ENCODE peak calls at places on chromosome 4, in seven cellular contexts. One of them, this sample, is unnamed.

GRCh38 chr4:147334478-147334877 is 146.4 kb upstream of the EDNRA start:
- DNase-seq in activated T-helper 1 cell treated with Interleukin-2 at 50 U/mL for 16 hours: no peak
- DNase-seq in stimulated activated naive B cell treated with anti-CD40 and anti-IgM and Interleukin-4, amounts not matched to agents 10 μg/mL and 1 μg/mL and 100 μg/mL, for 72 hours: no peak
- DNase-seq in iPS-NIHi11: no peak
- DNase-seq in CD14-positive monocyte: no peak
- DNase-seq in GM13977: no peak
- DNase-seq in body of pancreas: no peak
- DNase-seq in this sample: no peak

GRCh38 chr4:8472689-8473197 is 32.2 kb downstream of the TRMT44 start:
- DNase-seq in GM13977: no peak
- DNase-seq in body of pancreas: peak
- DNase-seq in activated T-helper 1 cell treated with Interleukin-2 at 50 U/mL for 16 hours: no peak
- DNase-seq in iPS-NIHi11: no peak
- DNase-seq in CD14-positive monocyte: no peak
- DNase-seq in stimulated activated naive B cell treated with anti-CD40 and anti-IgM and Interleukin-4, amounts not matched to agents 10 μg/mL and 1 μg/mL and 100 μg/mL, for 72 hours: no peak
- DNase-seq in this sample: no peak

GRCh38 chr4:6338175-6338950 is 68.7 kb downstream of the WFS1 start:
- DNase-seq in body of pancreas: no peak
- DNase-seq in iPS-NIHi11: no peak
- DNase-seq in activated T-helper 1 cell treated with Interleukin-2 at 50 U/mL for 16 hours: no peak
- DNase-seq in stimulated activated naive B cell treated with anti-CD40 and anti-IgM and Interleukin-4, amounts not matched to agents 10 μg/mL and 1 μg/mL and 100 μg/mL, for 72 hours: no peak
- DNase-seq in CD14-positive monocyte: peak
- DNase-seq in GM13977: no peak
- DNase-seq in this sample: no peak

GRCh38 chr4:151484396-151485102 is 75.6 kb downstream of the FHIP1A start:
- DNase-seq in body of pancreas: no peak
- DNase-seq in stimulated activated naive B cell treated with anti-CD40 and anti-IgM and Interleukin-4, amounts not matched to agents 10 μg/mL and 1 μg/mL and 100 μg/mL, for 72 hours: no peak
- DNase-seq in CD14-positive monocyte: no peak
- DNase-seq in iPS-NIHi11: peak
- DNase-seq in GM13977: no peak
- DNase-seq in activated T-helper 1 cell treated with Interleukin-2 at 50 U/mL for 16 hours: no peak
- DNase-seq in this sample: peak

GRCh38 chr4:6953751-6954380 is 44.2 kb downstream of the TBC1D14 start:
- DNase-seq in GM13977: no peak
- DNase-seq in CD14-positive monocyte: no peak
- DNase-seq in body of pancreas: peak
- DNase-seq in activated T-helper 1 cell treated with Interleukin-2 at 50 U/mL for 16 hours: no peak
- DNase-seq in stimulated activated naive B cell treated with anti-CD40 and anti-IgM and Interleukin-4, amounts not matched to agents 10 μg/mL and 1 μg/mL and 100 μg/mL, for 72 hours: no peak
- DNase-seq in iPS-NIHi11: peak
- DNase-seq in this sample: peak

GRCh38 chr4:186829740-186830449 is 106.2 kb upstream of the FAT1 start:
- DNase-seq in activated T-helper 1 cell treated with Interleukin-2 at 50 U/mL for 16 hours: no peak
- DNase-seq in iPS-NIHi11: no peak
- DNase-seq in GM13977: no peak
- DNase-seq in body of pancreas: no peak
- DNase-seq in CD14-positive monocyte: no peak
- DNase-seq in stimulated activated naive B cell treated with anti-CD40 and anti-IgM and Interleukin-4, amounts not matched to agents 10 μg/mL and 1 μg/mL and 100 μg/mL, for 72 hours: no peak
- DNase-seq in this sample: no peak

GRCh38 chr4:177194906-177195305 is 114.8 kb upstream of the NEIL3 start:
- DNase-seq in CD14-positive monocyte: no peak
- DNase-seq in iPS-NIHi11: no peak
- DNase-seq in stimulated activated naive B cell treated with anti-CD40 and anti-IgM and Interleukin-4, amounts not matched to agents 10 μg/mL and 1 μg/mL and 100 μg/mL, for 72 hours: no peak
- DNase-seq in GM13977: no peak
- DNase-seq in activated T-helper 1 cell treated with Interleukin-2 at 50 U/mL for 16 hours: no peak
- DNase-seq in body of pancreas: peak
- DNase-seq in this sample: no peak

GRCh38 chr4:186771624-186772023 is 48.0 kb upstream of the FAT1 start:
- DNase-seq in iPS-NIHi11: no peak
- DNase-seq in CD14-positive monocyte: no peak
- DNase-seq in stimulated activated naive B cell treated with anti-CD40 and anti-IgM and Interleukin-4, amounts not matched to agents 10 μg/mL and 1 μg/mL and 100 μg/mL, for 72 hours: no peak
- DNase-seq in body of pancreas: no peak
- DNase-seq in GM13977: no peak
- DNase-seq in activated T-helper 1 cell treated with Interleukin-2 at 50 U/mL for 16 hours: no peak
- DNase-seq in this sample: no peak

GRCh38 chr4:38049545-38050170 is 89.5 kb downstream of the PTTG2 start:
- DNase-seq in iPS-NIHi11: no peak
- DNase-seq in stimulated activated naive B cell treated with anti-CD40 and anti-IgM and Interleukin-4, amounts not matched to agents 10 μg/mL and 1 μg/mL and 100 μg/mL, for 72 hours: no peak
- DNase-seq in body of pancreas: no peak
- DNase-seq in activated T-helper 1 cell treated with Interleukin-2 at 50 U/mL for 16 hours: no peak
- DNase-seq in CD14-positive monocyte: no peak
- DNase-seq in GM13977: no peak
- DNase-seq in this sample: no peak

GRCh38 chr4:52071786-52072552 is 20.9 kb downstream of the SPATA18 start:
- DNase-seq in iPS-NIHi11: no peak
- DNase-seq in body of pancreas: no peak
- DNase-seq in activated T-helper 1 cell treated with Interleukin-2 at 50 U/mL for 16 hours: no peak
- DNase-seq in CD14-positive monocyte: no peak
- DNase-seq in GM13977: no peak
- DNase-seq in stimulated activated naive B cell treated with anti-CD40 and anti-IgM and Interleukin-4, amounts not matched to agents 10 μg/mL and 1 μg/mL and 100 μg/mL, for 72 hours: no peak
- DNase-seq in this sample: no peak

GRCh38 chr4:6943870-6944195 is 34.2 kb downstream of the TBC1D14 start:
- DNase-seq in activated T-helper 1 cell treated with Interleukin-2 at 50 U/mL for 16 hours: no peak
- DNase-seq in stimulated activated naive B cell treated with anti-CD40 and anti-IgM and Interleukin-4, amounts not matched to agents 10 μg/mL and 1 μg/mL and 100 μg/mL, for 72 hours: no peak
- DNase-seq in GM13977: no peak
- DNase-seq in body of pancreas: no peak
- DNase-seq in CD14-positive monocyte: no peak
- DNase-seq in iPS-NIHi11: no peak
- DNase-seq in this sample: no peak

GRCh38 chr4:72909461-72909860 is 160.1 kb downstream of the COX18 start:
- DNase-seq in GM13977: no peak
- DNase-seq in activated T-helper 1 cell treated with Interleukin-2 at 50 U/mL for 16 hours: no peak
- DNase-seq in CD14-positive monocyte: no peak
- DNase-seq in body of pancreas: peak
- DNase-seq in iPS-NIHi11: peak
- DNase-seq in stimulated activated naive B cell treated with anti-CD40 and anti-IgM and Interleukin-4, amounts not matched to agents 10 μg/mL and 1 μg/mL and 100 μg/mL, for 72 hours: no peak
- DNase-seq in this sample: peak

GRCh38 chr4:153205028-153205648 is 895 bp downstream of the TRIM2 start:
- DNase-seq in GM13977: no peak
- DNase-seq in body of pancreas: peak
- DNase-seq in CD14-positive monocyte: no peak
- DNase-seq in iPS-NIHi11: no peak
- DNase-seq in activated T-helper 1 cell treated with Interleukin-2 at 50 U/mL for 16 hours: peak
- DNase-seq in stimulated activated naive B cell treated with anti-CD40 and anti-IgM and Interleukin-4, amounts not matched to agents 10 μg/mL and 1 μg/mL and 100 μg/mL, for 72 hours: no peak
- DNase-seq in this sample: peak

GRCh38 chr4:109094061-109094460 is 208.4 kb downstream of the COL25A1 start:
- DNase-seq in activated T-helper 1 cell treated with Interleukin-2 at 50 U/mL for 16 hours: no peak
- DNase-seq in iPS-NIHi11: no peak
- DNase-seq in GM13977: no peak
- DNase-seq in stimulated activated naive B cell treated with anti-CD40 and anti-IgM and Interleukin-4, amounts not matched to agents 10 μg/mL and 1 μg/mL and 100 μg/mL, for 72 hours: no peak
- DNase-seq in CD14-positive monocyte: no peak
- DNase-seq in body of pancreas: no peak
- DNase-seq in this sample: no peak

GRCh38 chr4:138669479-138670165 is 346.0 kb upstream of the NOCT start:
- DNase-seq in CD14-positive monocyte: no peak
- DNase-seq in GM13977: peak
- DNase-seq in stimulated activated naive B cell treated with anti-CD40 and anti-IgM and Interleukin-4, amounts not matched to agents 10 μg/mL and 1 μg/mL and 100 μg/mL, for 72 hours: no peak
- DNase-seq in iPS-NIHi11: no peak
- DNase-seq in activated T-helper 1 cell treated with Interleukin-2 at 50 U/mL for 16 hours: no peak
- DNase-seq in body of pancreas: no peak
- DNase-seq in this sample: no peak

GRCh38 chr4:94550851-94551250 is 99.1 kb downstream of the PDLIM5 start:
- DNase-seq in CD14-positive monocyte: no peak
- DNase-seq in iPS-NIHi11: no peak
- DNase-seq in body of pancreas: no peak
- DNase-seq in GM13977: no peak
- DNase-seq in activated T-helper 1 cell treated with Interleukin-2 at 50 U/mL for 16 hours: no peak
- DNase-seq in stimulated activated naive B cell treated with anti-CD40 and anti-IgM and Interleukin-4, amounts not matched to agents 10 μg/mL and 1 μg/mL and 100 μg/mL, for 72 hours: no peak
- DNase-seq in this sample: no peak

GRCh38 chr4:86909945-86910344 is 17.7 kb upstream of the C4orf36 start:
- DNase-seq in CD14-positive monocyte: no peak
- DNase-seq in stimulated activated naive B cell treated with anti-CD40 and anti-IgM and Interleukin-4, amounts not matched to agents 10 μg/mL and 1 μg/mL and 100 μg/mL, for 72 hours: no peak
- DNase-seq in activated T-helper 1 cell treated with Interleukin-2 at 50 U/mL for 16 hours: no peak
- DNase-seq in iPS-NIHi11: no peak
- DNase-seq in GM13977: no peak
- DNase-seq in body of pancreas: no peak
- DNase-seq in this sample: no peak

GRCh38 chr4:39048291-39048690 is 13.7 kb upstream of the KLHL5 start:
- DNase-seq in body of pancreas: no peak
- DNase-seq in activated T-helper 1 cell treated with Interleukin-2 at 50 U/mL for 16 hours: no peak
- DNase-seq in CD14-positive monocyte: no peak
- DNase-seq in iPS-NIHi11: no peak
- DNase-seq in stimulated activated naive B cell treated with anti-CD40 and anti-IgM and Interleukin-4, amounts not matched to agents 10 μg/mL and 1 μg/mL and 100 μg/mL, for 72 hours: no peak
- DNase-seq in GM13977: no peak
- DNase-seq in this sample: no peak

GRCh38 chr4:182448281-182449151 is 205.3 kb downstream of the TENM3 start:
- DNase-seq in stimulated activated naive B cell treated with anti-CD40 and anti-IgM and Interleukin-4, amounts not matched to agents 10 μg/mL and 1 μg/mL and 100 μg/mL, for 72 hours: peak
- DNase-seq in CD14-positive monocyte: no peak
- DNase-seq in body of pancreas: peak
- DNase-seq in iPS-NIHi11: peak
- DNase-seq in activated T-helper 1 cell treated with Interleukin-2 at 50 U/mL for 16 hours: no peak
- DNase-seq in GM13977: peak
- DNase-seq in this sample: peak

GRCh38 chr4:147830987-147831386 is 99.1 kb downstream of the ARHGAP10 start:
- DNase-seq in body of pancreas: no peak
- DNase-seq in activated T-helper 1 cell treated with Interleukin-2 at 50 U/mL for 16 hours: no peak
- DNase-seq in iPS-NIHi11: no peak
- DNase-seq in GM13977: no peak
- DNase-seq in stimulated activated naive B cell treated with anti-CD40 and anti-IgM and Interleukin-4, amounts not matched to agents 10 μg/mL and 1 μg/mL and 100 μg/mL, for 72 hours: no peak
- DNase-seq in CD14-positive monocyte: no peak
- DNase-seq in this sample: no peak

GRCh38 chr4:168177546-168178149 is 85.3 kb downstream of the ANXA10 start:
- DNase-seq in stimulated activated naive B cell treated with anti-CD40 and anti-IgM and Interleukin-4, amounts not matched to agents 10 μg/mL and 1 μg/mL and 100 μg/mL, for 72 hours: no peak
- DNase-seq in activated T-helper 1 cell treated with Interleukin-2 at 50 U/mL for 16 hours: no peak
- DNase-seq in iPS-NIHi11: no peak
- DNase-seq in GM13977: no peak
- DNase-seq in CD14-positive monocyte: no peak
- DNase-seq in body of pancreas: peak
- DNase-seq in this sample: no peak

GRCh38 chr4:112325522-112325921 is 28.4 kb downstream of the ALPK1 start:
- DNase-seq in body of pancreas: no peak
- DNase-seq in stimulated activated naive B cell treated with anti-CD40 and anti-IgM and Interleukin-4, amounts not matched to agents 10 μg/mL and 1 μg/mL and 100 μg/mL, for 72 hours: no peak
- DNase-seq in activated T-helper 1 cell treated with Interleukin-2 at 50 U/mL for 16 hours: no peak
- DNase-seq in iPS-NIHi11: no peak
- DNase-seq in GM13977: no peak
- DNase-seq in CD14-positive monocyte: no peak
- DNase-seq in this sample: no peak

GRCh38 chr4:38747629-38748028 is 35.2 kb downstream of the TLR10 start:
- DNase-seq in CD14-positive monocyte: no peak
- DNase-seq in activated T-helper 1 cell treated with Interleukin-2 at 50 U/mL for 16 hours: no peak
- DNase-seq in stimulated activated naive B cell treated with anti-CD40 and anti-IgM and Interleukin-4, amounts not matched to agents 10 μg/mL and 1 μg/mL and 100 μg/mL, for 72 hours: no peak
- DNase-seq in GM13977: no peak
- DNase-seq in iPS-NIHi11: no peak
- DNase-seq in body of pancreas: no peak
- DNase-seq in this sample: no peak

GRCh38 chr4:52979020-52979419 is 116.9 kb downstream of the RASL11B start:
- DNase-seq in body of pancreas: no peak
- DNase-seq in activated T-helper 1 cell treated with Interleukin-2 at 50 U/mL for 16 hours: no peak
- DNase-seq in iPS-NIHi11: no peak
- DNase-seq in stimulated activated naive B cell treated with anti-CD40 and anti-IgM and Interleukin-4, amounts not matched to agents 10 μg/mL and 1 μg/mL and 100 μg/mL, for 72 hours: no peak
- DNase-seq in GM13977: no peak
- DNase-seq in CD14-positive monocyte: no peak
- DNase-seq in this sample: no peak